ENCODE peak calls at places on chromosomes 11 and 22, in four cellular contexts. N, Z, K and E are unnamed samples.

GRCh38 chr11:77395460-77396175 is 78.3 kb downstream of the PAK1 start:
- DNase-seq in N (no peak), Z (no peak), K (no peak), E (no peak)

GRCh38 chr11:44016129-44016528 is 31.7 kb upstream of the ACCSL start:
- DNase-seq in N (no peak), Z (peak), K (no peak), E (no peak)

GRCh38 chr11:74696932-74697687 is 34.1 kb downstream of the CHRDL2 start:
- DNase-seq in N (no peak), Z (peak), K (no peak), E (no peak)

GRCh38 chr22:35642305-35642741 is 5.9 kb upstream of the APOL6 start:
- DNase-seq in N (no peak), Z (no peak), K (no peak), E (no peak)

GRCh38 chr11:119284344-119285157 is 32.4 kb downstream of the MCAM start:
- DNase-seq in N (no peak), Z (peak), K (peak), E (peak)

GRCh38 chr11:65300621-65301290 is 13.9 kb upstream of the CDC42EP2 start:
- DNase-seq in N (no peak), Z (no peak), K (no peak), E (no peak)

GRCh38 chr11:128939591-128939990 is 3.1 kb downstream of the TP53AIP1 start:
- DNase-seq in N (no peak), Z (no peak), K (peak), E (no peak)

GRCh38 chr11:34542085-34542484 is 28.5 kb upstream of the ELF5 start:
- DNase-seq in N (no peak), Z (no peak), K (no peak), E (no peak)

GRCh38 chr11:64409707-64410395 is 50.9 kb downstream of the RPS6KA4 start:
- DNase-seq in N (peak), Z (no peak), K (no peak), E (no peak)

GRCh38 chr11:5846689-5847088 is 5.0 kb upstream of the OR52E6 start:
- DNase-seq in N (no peak), Z (no peak), K (no peak), E (no peak)

GRCh38 chr11:69912911-69913451 is 93.8 kb upstream of the FGF3 start:
- DNase-seq in N (no peak), Z (no peak), K (peak), E (no peak)

GRCh38 chr22:40216041-40216756 is 38.5 kb downstream of the TNRC6B start:
- DNase-seq in N (peak), Z (no peak), K (peak), E (peak)

GRCh38 chr11:128467610-128468041 is 119.7 kb downstream of the ETS1 start:
- DNase-seq in N (no peak), Z (peak), K (no peak), E (no peak)

GRCh38 chr11:57274904-57275498 is 38.0 kb upstream of the APLNR start:
- DNase-seq in N (no peak), Z (no peak), K (no peak), E (no peak)

GRCh38 chr22:50550395-50550794 is 4.7 kb downstream of the KLHDC7B start:
- DNase-seq in N (no peak), Z (no peak), K (no peak), E (no peak)

GRCh38 chr11:12997168-12997567 is 11.9 kb upstream of the RASSF10 start:
- DNase-seq in N (no peak), Z (no peak), K (no peak), E (no peak)
- H3K4me3 ChIP-seq in N (no peak), Z (no peak), K (no peak), E (no peak)

DNA sequence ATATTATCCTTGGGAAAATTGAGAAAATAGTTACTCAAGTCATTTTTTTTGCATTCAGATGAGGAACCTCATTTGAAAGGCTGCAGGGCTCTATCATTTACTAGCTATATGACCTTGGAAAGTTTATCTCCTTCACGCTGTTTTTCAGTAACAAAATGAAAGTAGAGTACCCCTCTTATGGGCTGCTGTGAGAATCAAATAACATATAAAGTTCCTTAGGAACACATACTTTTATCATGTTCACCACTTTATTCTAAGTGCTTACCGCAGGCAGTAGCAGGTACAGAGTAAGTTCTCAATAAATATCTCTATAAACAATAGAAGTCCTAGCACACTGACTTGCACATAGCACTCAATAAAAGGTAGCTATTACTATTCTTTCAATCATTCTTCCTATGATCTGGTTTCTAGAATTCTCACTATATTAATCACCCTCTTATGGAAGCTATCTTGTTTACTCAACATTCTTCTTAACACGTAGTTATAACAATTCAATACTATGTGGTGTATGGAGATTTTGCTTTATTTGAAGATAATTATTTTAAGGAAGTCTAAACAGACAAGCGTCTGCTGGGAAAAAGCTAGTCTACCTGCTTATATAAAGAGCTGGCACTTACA is 1.9 kb downstream of the C11orf71 start:
- DNase-seq in N (no peak), Z (no peak), K (no peak), E (no peak)
- H3K4me3 ChIP-seq in N (no peak), Z (no peak), K (no peak), E (no peak)

DNA sequence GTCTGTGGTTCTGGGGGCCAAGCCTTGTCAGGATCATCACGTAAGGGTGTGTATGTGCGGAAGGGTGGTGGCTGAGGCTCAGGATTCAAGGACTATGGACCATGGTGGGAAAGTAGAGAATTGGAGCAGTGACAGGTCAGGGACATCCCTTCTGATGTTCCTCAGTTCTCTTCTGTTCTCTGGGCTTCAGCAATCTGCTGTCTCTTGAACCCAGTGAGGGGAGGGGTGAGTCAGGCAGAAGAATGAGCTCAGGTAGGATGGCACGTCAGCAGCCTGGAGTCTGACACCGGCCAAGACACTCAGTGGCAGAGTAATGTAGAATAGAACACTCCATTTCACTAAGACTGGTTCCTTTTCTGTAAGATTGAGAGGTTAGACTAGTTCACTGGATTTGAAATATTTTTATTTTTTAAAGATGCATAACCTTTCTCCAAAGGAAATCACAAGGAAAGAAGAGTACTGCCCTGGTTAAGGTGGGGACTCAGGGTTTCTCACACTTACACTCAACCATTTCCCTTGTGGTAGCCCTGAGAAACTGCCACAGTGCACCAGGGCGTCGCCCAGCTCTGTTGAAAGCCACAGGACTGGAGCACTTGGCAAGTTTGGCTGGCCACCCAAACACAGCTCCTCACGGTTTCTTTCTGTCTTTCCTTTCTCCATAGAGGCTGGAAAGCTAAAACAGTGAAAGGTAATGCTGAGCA is 23.2 kb upstream of the MICAL2 start:
- DNase-seq in N (no peak), Z (peak), K (peak), E (peak)
- H3K4me3 ChIP-seq in N (no peak), Z (peak), K (no peak), E (no peak)

DNA sequence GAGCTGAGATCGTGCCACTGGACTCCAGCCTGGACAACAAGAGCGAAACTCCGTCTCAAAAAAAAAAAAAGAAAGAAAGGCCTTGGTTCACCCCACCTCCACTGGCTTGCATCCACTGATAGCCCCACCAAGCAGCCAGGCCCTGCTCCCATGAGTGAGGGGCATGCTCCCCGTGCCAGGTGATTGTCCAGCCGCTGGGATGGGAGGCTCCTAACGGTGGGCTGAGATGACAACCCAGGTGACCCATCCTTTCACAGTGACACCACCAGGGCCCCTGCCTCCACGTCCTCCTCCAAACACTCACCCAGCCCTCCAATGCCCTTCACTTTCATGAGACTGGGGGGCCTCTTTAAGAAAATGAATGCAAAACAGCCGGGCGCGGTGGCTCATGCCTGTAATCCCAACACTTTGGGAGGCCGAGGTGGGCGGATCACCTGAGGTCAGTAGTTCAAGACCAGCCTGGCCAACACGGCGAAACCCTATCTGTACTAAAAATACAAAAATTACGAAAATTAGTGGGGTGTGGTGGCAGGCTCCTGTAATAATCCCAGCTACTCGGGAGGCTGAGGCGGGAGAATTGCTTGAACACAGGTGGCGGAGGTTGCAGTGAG is 8.6 kb upstream of the DERL3 start:
- DNase-seq in N (no peak), Z (no peak), K (no peak), E (no peak)
- H3K4me3 ChIP-seq in N (no peak), Z (no peak), K (peak), E (no peak)

DNA sequence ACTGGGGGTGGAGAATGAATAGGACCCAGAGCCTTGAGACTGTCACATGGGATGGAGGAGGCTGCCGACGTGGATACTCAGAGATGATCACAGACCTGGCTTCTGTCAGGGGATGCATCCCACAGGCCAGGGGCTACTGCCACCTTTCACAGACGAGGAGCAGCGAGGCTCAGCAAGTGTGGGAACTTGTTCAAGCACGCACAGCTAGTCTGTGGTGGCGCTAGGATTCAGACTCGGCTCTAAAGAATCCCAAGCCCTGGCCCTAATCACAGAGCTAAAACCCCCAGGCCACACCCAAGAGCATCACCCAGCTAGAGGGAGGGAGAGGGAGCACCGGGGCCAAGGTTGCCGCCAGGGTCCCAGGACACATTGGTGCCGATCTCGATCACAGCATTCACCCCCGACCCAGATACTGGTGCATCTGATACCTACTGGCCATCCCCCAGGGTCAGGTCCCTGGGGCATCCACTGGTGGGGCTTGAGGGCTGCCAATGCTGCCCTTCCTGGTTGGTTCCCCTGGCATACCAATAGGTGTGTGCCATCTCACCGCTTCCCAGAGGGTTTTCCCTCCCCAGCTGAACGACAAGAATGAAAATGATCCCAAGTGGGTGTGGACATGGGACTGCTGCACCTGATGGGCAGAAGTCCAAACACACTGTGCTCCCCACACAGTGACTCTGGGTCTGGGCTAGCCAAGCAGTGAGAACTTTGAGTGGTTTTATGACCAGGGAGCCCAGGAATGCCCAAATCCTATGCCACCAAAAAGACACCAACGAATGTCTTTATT is 6.2 kb downstream of the CHST1 start:
- DNase-seq in N (no peak), Z (no peak), K (no peak), E (no peak)
- H3K4me3 ChIP-seq in N (no peak), Z (no peak), K (no peak), E (no peak)

GRCh38 chr11:122155001-122155400 is 39.0 kb upstream of the BLID start:
- DNase-seq in N (no peak), Z (no peak), K (no peak), E (no peak)

GRCh38 chr11:122157540-122158173 is 41.6 kb upstream of the BLID start:
- DNase-seq in N (no peak), Z (no peak), K (no peak), E (no peak)

GRCh38 chr11:122154227-122154626 is 38.2 kb upstream of the BLID start:
- DNase-seq in N (no peak), Z (no peak), K (no peak), E (no peak)

GRCh38 chr11:122153746-122154145 is 37.7 kb upstream of the BLID start:
- DNase-seq in N (no peak), Z (no peak), K (peak), E (no peak)

DNA sequence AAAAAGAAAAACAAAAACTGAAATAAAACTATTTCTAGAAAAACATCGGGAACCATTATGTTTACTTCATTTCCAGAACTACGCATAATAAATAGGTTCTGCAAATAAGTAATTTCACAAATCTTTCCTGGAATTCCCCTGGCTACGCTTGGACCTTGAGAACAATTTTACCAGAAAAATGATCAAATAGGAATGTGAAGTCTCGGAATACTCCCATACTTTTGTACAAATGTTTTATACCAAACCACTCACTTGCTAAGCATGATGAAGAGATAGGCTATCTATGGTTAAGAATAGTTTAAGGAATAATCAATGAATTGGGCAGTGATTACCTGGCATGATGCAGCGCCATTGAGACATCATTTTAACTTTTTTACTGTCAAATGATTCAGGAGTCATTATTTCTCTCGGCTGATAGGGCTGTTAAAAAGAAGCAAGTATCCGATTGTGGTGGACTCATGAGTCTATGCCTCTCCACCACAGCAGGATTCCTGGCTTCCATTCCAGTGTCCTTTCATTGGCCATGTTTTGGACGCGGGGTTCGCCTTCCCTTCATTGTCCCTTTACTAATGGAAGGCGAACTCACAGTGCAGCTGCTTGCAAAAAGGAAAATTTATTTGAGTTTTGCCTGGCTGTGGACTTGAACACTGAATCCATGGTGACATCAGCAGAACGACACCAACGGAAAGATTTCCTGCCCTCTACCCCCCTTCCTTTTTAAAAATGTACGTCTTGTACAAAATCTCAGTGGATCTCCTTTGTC is 39.9 kb upstream of the BLID start:
- DNase-seq in N (no peak), Z (no peak), K (no peak), E (no peak)
- H3K4me3 ChIP-seq in N (no peak), Z (no peak), K (no peak), E (no peak)

GRCh38 chr22:44658371-44658953 is 43.5 kb upstream of the PRR5 start:
- DNase-seq in N (no peak), Z (peak), K (no peak), E (no peak)
- H3K4me3 ChIP-seq in N (no peak), Z (no peak), K (no peak), E (no peak)